ENCODE peak calls at places on chromosomes 11 and 22, in nine cellular contexts. T is heart left ventricle; D is Peyer's patch; A is GM04504; E is cardiac septum; Z is 8988T; C is Calu3; N is HuH-7.5; V is activated naive CD4-positive, alpha-beta T cell treated with anti-CD3 and anti-CD28 coated beads for 36 hours. O is an unnamed sample.
A peak's percentile ranks its signal among the peaks of the same experiment; 100 is the strongest.

GRCh38 chr22:31344369-31345330 is 1.5 kb downstream of the PATZ1 start:
- DNase-seq in T (peak; percentile 48), D (peak; percentile 73), A (no peak), E (no peak), Z (no peak), C (no peak), N (no peak), V (peak; percentile 53), O (peak; percentile 42)

GRCh38 chr11:85815186-85815911 is 4.4 kb upstream of the SYTL2 start:
- DNase-seq in T (no peak), D (no peak), A (peak; percentile 64), E (no peak), Z (no peak), C (no peak), N (no peak), V (no peak), O (no peak)

GRCh38 chr22:46183733-46184132 is 33.4 kb downstream of the PPARA start:
- DNase-seq in T (no peak), D (no peak), A (no peak), E (no peak), Z (no peak), C (no peak), N (no peak), V (no peak), O (no peak)

GRCh38 chr11:119169272-119169719 is 771 bp downstream of the NLRX1 start:
- DNase-seq in T (peak; percentile 53), D (no peak), A (peak; percentile 10), E (no peak), Z (peak; percentile 91), C (peak; percentile 40), N (no peak), V (peak; percentile 66), O (no peak)

GRCh38 chr11:113874920-113875413 is 405 bp downstream of the USP28 start:
- DNase-seq in T (no peak), D (peak; percentile 39), A (no peak), E (no peak), Z (no peak), C (no peak), N (peak; percentile 29), V (peak; percentile 53), O (peak; percentile 53)

GRCh38 chr22:30025187-30025586 is 55.1 kb upstream of the HORMAD2 start:
- DNase-seq in T (no peak), D (no peak), A (no peak), E (no peak), Z (no peak), C (no peak), N (no peak), V (no peak), O (no peak)

GRCh38 chr22:37817705-37818311 is 5.4 kb upstream of the GALR3 start:
- DNase-seq in T (peak; percentile 88), D (peak; percentile 76), A (no peak), E (peak; percentile 90), Z (peak; percentile 95), C (peak; percentile 94), N (peak; percentile 92), V (peak; percentile 83), O (peak; percentile 84)

GRCh38 chr11:102421262-102421661 is 31.3 kb downstream of the TMEM123 start:
- DNase-seq in T (no peak), D (no peak), A (no peak), E (no peak), Z (no peak), C (no peak), N (no peak), V (no peak), O (no peak)

GRCh38 chr11:728901-729491 is 18.3 kb upstream of the TALDO1 start:
- DNase-seq in T (no peak), D (no peak), A (no peak), E (no peak), Z (no peak), C (no peak), N (no peak), V (no peak), O (no peak)

GRCh38 chr11:35237860-35238715 is 99.1 kb downstream of the CD44 start:
- DNase-seq in T (peak; percentile 30), D (peak; percentile 76), A (no peak), E (no peak), Z (peak; percentile 26), C (peak; percentile 32), N (no peak), V (peak; percentile 79), O (peak; percentile 57)

GRCh38 chr11:85459304-85459703 is 167.8 kb downstream of the DLG2 start:
- DNase-seq in T (no peak), D (no peak), A (no peak), E (no peak), Z (no peak), C (no peak), N (no peak), V (no peak), O (no peak)

GRCh38 chr11:1825039-1825740 is 9.6 kb upstream of the SYT8 start:
- DNase-seq in T (no peak), D (no peak), A (no peak), E (peak; percentile 87), Z (no peak), C (peak; percentile 79), N (peak; percentile 95), V (no peak), O (peak; percentile 81)

GRCh38 chr11:75851203-75851602 is 36.2 kb downstream of the UVRAG start:
- DNase-seq in T (no peak), D (no peak), A (peak; percentile 17), E (no peak), Z (no peak), C (no peak), N (no peak), V (no peak), O (no peak)

GRCh38 chr22:50561401-50562074 is 1.2 kb downstream of the SYCE3 start:
- DNase-seq in T (no peak), D (no peak), A (no peak), E (no peak), Z (no peak), C (no peak), N (no peak), V (no peak), O (no peak)

GRCh38 chr22:41621911-41622179 is 750 bp downstream of the XRCC6 start:
- DNase-seq in T (no peak), D (no peak), A (no peak), E (no peak), Z (no peak), C (no peak), N (no peak), V (no peak), O (peak; percentile 1)

GRCh38 chr22:43829904-43830851 is 18.1 kb upstream of the EFCAB6 start:
- DNase-seq in T (peak; percentile 93), D (no peak), A (peak; percentile 27), E (peak; percentile 85), Z (no peak), C (no peak), N (no peak), V (no peak), O (no peak)

GRCh38 chr11:2271077-2271326 is 614 bp upstream of the ASCL2 start:
- DNase-seq in T (peak; percentile 63), D (peak; percentile 14), A (no peak), E (peak; percentile 79), Z (no peak), C (no peak), N (no peak), V (no peak), O (no peak)

GRCh38 chr22:50599816-50600454 is 658 bp upstream of the MAPK8IP2 start:
- DNase-seq in T (peak; percentile 54), D (no peak), A (no peak), E (peak; percentile 82), Z (peak; percentile 96), C (peak; percentile 75), N (peak; percentile 97), V (peak; percentile 73), O (no peak)